ENCODE peak calls at places on chromosomes 5 and 9, in four cellular contexts. I is BJ, H is Peyer's patch, U is fibroblast of lung. B is an unnamed sample.
A peak's percentile ranks its signal among the peaks of the same experiment; 100 is the strongest.

GRCh38 chr5:15203376-15203775 is 296.6 kb upstream of the FBXL7 start:
- DNase-seq in I (peak; percentile 20), H (no peak), U (no peak), B (no peak)

GRCh38 chr9:75083188-75083976 is 4.6 kb downstream of the NMRK1 start:
- DNase-seq in I (no peak), H (peak; percentile 64), U (no peak), B (no peak)

GRCh38 chr9:93119953-93120845 is 13.9 kb downstream of the NINJ1 start:
- DNase-seq in I (peak; percentile 49), H (peak; percentile 70), U (peak; percentile 96), B (peak; percentile 95)

GRCh38 chr9:134492281-134492691 is 149.3 kb upstream of the COL5A1 start:
- DNase-seq in I (peak; percentile 86), H (peak; percentile 46), U (peak; percentile 70), B (peak; percentile 76)

GRCh38 chr9:103731541-103731940 is 362.6 kb upstream of the SMC2 start:
- DNase-seq in I (no peak), H (no peak), U (no peak), B (no peak)

GRCh38 chr9:110575169-110575568 is 4.4 kb downstream of the SVEP1 start:
- DNase-seq in I (no peak), H (no peak), U (no peak), B (no peak)

GRCh38 chr9:38432922-38433510 is 8.8 kb upstream of the IGFBPL1 start:
- DNase-seq in I (no peak), H (no peak), U (peak; percentile 29), B (peak; percentile 54)

GRCh38 chr5:38780950-38781349 is 64.9 kb upstream of the OSMR start:
- DNase-seq in I (no peak), H (no peak), U (peak; percentile 80), B (no peak)

GRCh38 chr5:3155717-3156116 is 404.2 kb upstream of the IRX2 start:
- DNase-seq in I (no peak), H (no peak), U (no peak), B (no peak)

GRCh38 chr5:102823441-102823874 is 68.4 kb downstream of the PAM start:
- DNase-seq in I (peak; percentile 71), H (no peak), U (peak; percentile 91), B (no peak)

GRCh38 chr5:166427211-166427610 is 1864.2 kb upstream of the WWC1 start:
- DNase-seq in I (no peak), H (no peak), U (no peak), B (no peak)

GRCh38 chr5:175659546-175660248 is 1.8 kb downstream of the HRH2 start:
- DNase-seq in I (no peak), H (no peak), U (no peak), B (no peak)

GRCh38 chr9:134046894-134047681 is 20.7 kb downstream of the BRD3 start:
- DNase-seq in I (no peak), H (no peak), U (no peak), B (no peak)

GRCh38 chr9:109806506-109807115 is 26.6 kb downstream of the PALM2AKAP2 start:
- DNase-seq in I (no peak), H (no peak), U (peak; percentile 75), B (no peak)

GRCh38 chr5:147403659-147404640 is 105.9 kb downstream of the DPYSL3 start:
- DNase-seq in I (peak; percentile 93), H (no peak), U (peak; percentile 100), B (peak; percentile 93)

GRCh38 chr9:135602789-135603481 is 36.4 kb downstream of the GLT6D1 start:
- DNase-seq in I (no peak), H (peak; percentile 52), U (peak; percentile 4), B (peak; percentile 55)

GRCh38 chr9:117414220-117414905 is 494 bp downstream of the ASTN2 start:
- DNase-seq in I (no peak), H (no peak), U (peak; percentile 16), B (no peak)

GRCh38 chr5:141558150-141558549 is 60.6 kb downstream of the DIAPH1 start:
- DNase-seq in I (no peak), H (no peak), U (peak; percentile 69), B (no peak)

GRCh38 chr9:114088571-114089170 is 10.4 kb downstream of the KIF12 start:
- DNase-seq in I (no peak), H (no peak), U (no peak), B (no peak)

GRCh38 chr9:77846957-77847574 is 184.5 kb downstream of the GNAQ start:
- DNase-seq in I (no peak), H (no peak), U (peak; percentile 70), B (no peak)

GRCh38 chr9:100277166-100277979 is 75.4 kb downstream of the TEX10 start:
- DNase-seq in I (no peak), H (no peak), U (peak; percentile 55), B (no peak)

GRCh38 chr9:127085186-127085585 is 37.2 kb downstream of the ANGPTL2 start:
- DNase-seq in I (no peak), H (no peak), U (no peak), B (no peak)

GRCh38 chr5:138149530-138149929 is 10.3 kb upstream of the NME5 start:
- DNase-seq in I (no peak), H (no peak), U (peak; percentile 34), B (no peak)

GRCh38 chr9:73219985-73220626 is 68.4 kb downstream of the ANXA1 start:
- DNase-seq in I (no peak), H (no peak), U (peak; percentile 83), B (no peak)

GRCh38 chr5:158398360-158399201 is 539.6 kb upstream of the CLINT1 start:
- DNase-seq in I (no peak), H (no peak), U (peak; percentile 46), B (no peak)

GRCh38 chr5:168123853-168124528 is 167.5 kb upstream of the WWC1 start:
- DNase-seq in I (no peak), H (no peak), U (peak; percentile 39), B (no peak)

GRCh38 chr5:149114403-149115312 is 26.6 kb upstream of the ABLIM3 start:
- DNase-seq in I (no peak), H (no peak), U (peak; percentile 65), B (no peak)

GRCh38 chr5:56059854-56060253 is 65.1 kb upstream of the IL6ST start:
- DNase-seq in I (no peak), H (no peak), U (no peak), B (no peak)

GRCh38 chr5:168712280-168712924 is 133.2 kb upstream of the PANK3 start:
- DNase-seq in I (peak; percentile 84), H (no peak), U (peak; percentile 99), B (peak; percentile 76)

GRCh38 chr5:160543395-160543794 is 121.7 kb downstream of the PTTG1 start:
- DNase-seq in I (no peak), H (no peak), U (peak; percentile 19), B (no peak)

GRCh38 chr5:139064613-139065012 is 133.6 kb downstream of the SIL1 start:
- DNase-seq in I (no peak), H (no peak), U (no peak), B (no peak)

GRCh38 chr9:6987381-6987780 is 229.6 kb downstream of the KDM4C start:
- DNase-seq in I (no peak), H (no peak), U (no peak), B (no peak)

GRCh38 chr5:39599721-39600431 is 175.1 kb upstream of the DAB2 start:
- DNase-seq in I (no peak), H (no peak), U (peak; percentile 25), B (no peak)

GRCh38 chr5:160555836-160556660 is 134.4 kb downstream of the PTTG1 start:
- DNase-seq in I (no peak), H (no peak), U (peak; percentile 57), B (no peak)

GRCh38 chr9:22117511-22118388 is 108.6 kb upstream of the CDKN2B start:
- DNase-seq in I (no peak), H (peak; percentile 77), U (peak; percentile 90), B (no peak)
- H3K4me3 ChIP-seq in I (no peak overlapping the region), H (peak overlapping the region; percentile 37), U (no peak overlapping the region), B (no peak overlapping the region)

DNA sequence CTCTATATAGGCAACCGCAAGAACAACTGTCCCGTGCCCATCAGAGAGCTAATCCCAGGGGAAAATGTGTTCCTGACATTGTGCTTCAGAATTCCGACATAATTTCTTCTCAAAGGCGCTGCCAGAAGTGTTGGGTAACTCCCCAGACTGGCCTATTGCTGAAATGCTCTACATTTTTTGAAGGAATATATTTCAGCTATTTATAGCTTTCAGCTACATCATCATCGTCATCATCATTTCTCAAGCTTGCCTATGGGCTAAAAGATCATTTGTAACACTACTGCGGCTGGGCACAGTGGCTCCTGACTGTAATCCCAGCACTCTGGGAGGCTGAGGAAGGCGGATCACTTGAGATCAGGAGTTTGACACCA is 49.7 kb downstream of the MYO10 start:
- DNase-seq in I (no peak), H (no peak), U (peak; percentile 82), B (peak; percentile 87)
- H3K4me3 ChIP-seq in I (no peak overlapping the region), H (no peak overlapping the region), U (no peak overlapping the region), B (peak overlapping the region; percentile 28)

GRCh38 chr9:120702075-120702474 is 12.2 kb downstream of the MEGF9 start:
- DNase-seq in I (no peak), H (no peak), U (peak; percentile 40), B (no peak)
- H3K4me3 ChIP-seq in I (no peak overlapping the region), H (no peak overlapping the region), U (no peak overlapping the region), B (no peak overlapping the region)

DNA sequence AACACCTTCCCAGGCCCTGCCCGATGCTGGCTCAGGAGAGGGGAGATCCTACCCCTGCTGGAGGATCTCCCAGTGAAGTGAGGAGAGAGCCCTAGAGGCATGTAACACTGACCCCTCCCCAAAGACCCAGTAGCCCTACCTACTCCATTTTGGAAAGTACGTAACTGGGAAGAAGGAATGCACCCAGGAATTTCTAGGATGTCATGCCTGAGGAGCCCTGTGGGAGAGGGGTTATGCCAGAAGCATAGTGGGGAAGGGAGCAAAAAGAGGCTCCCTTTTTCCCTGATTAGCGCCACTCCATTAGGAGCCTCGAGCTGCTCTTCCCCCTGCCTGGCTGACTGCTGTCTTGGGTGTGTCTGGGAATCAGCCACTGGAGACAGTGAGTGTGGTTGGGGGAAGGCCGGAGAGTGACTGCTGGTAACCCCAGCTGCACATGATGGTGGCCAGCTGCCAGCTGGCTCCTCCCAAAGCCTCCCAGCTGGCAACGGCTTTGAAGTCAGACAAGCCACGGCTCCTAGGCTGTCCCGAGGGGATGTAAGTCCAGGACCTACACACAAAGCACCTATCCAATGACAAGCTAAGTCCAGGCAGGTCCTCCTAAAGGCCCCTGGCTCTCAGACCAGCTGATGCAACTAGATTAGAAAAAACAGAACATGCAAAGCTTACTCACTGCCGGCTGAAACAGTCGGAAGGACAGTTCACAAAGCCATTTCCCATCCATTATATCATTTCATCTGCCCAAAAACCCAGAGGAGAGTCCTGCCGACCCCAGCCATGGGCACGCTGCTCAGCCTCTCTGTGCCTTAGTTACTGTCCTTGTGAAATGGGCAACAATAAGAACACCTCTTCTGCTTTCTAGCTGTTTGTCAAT is 136.5 kb upstream of the ABCA1 start:
- DNase-seq in I (peak; percentile 90), H (peak; percentile 86), U (peak; percentile 98), B (peak; percentile 93)
- H3K4me3 ChIP-seq in I (no peak overlapping the region), H (no peak overlapping the region), U (no peak overlapping the region), B (peak overlapping the region; percentile 23)

GRCh38 chr9:33676746-33677505 is 118.4 kb upstream of the PRSS3 start:
- DNase-seq in I (no peak), H (peak; percentile 52), U (peak; percentile 36), B (no peak)

GRCh38 chr9:33677506-33677809 is 117.9 kb upstream of the PRSS3 start:
- DNase-seq in I (no peak), H (no peak), U (no peak), B (no peak)

GRCh38 chr9:33682551-33682950 is 112.8 kb upstream of the PRSS3 start:
- DNase-seq in I (no peak), H (no peak), U (no peak), B (no peak)

GRCh38 chr9:33677961-33678360 is 117.4 kb upstream of the PRSS3 start:
- DNase-seq in I (no peak), H (no peak), U (no peak), B (no peak)
- H3K4me3 ChIP-seq in I (no peak overlapping the region), H (no peak overlapping the region), U (no peak overlapping the region), B (no peak overlapping the region)